ENCODE peak calls at places on chromosomes 4 and X, in four cellular contexts. One of them, this sample, is unnamed.

GRCh38 chrX:13545731-13546130 is 23.7 kb upstream of the EGFL6 start:
- DNase-seq in RWPE2: no peak
- DNase-seq in CD8-positive, alpha-beta memory T cell: no peak
- DNase-seq in aorta: no peak
- DNase-seq in this sample: no peak

GRCh38 chr4:113064244-113064643 is 14.8 kb downstream of the ANK2 start:
- DNase-seq in RWPE2: no peak
- DNase-seq in CD8-positive, alpha-beta memory T cell: no peak
- DNase-seq in aorta: no peak
- DNase-seq in this sample: peak; percentile 17

GRCh38 chrX:106341823-106342222 is 173.7 kb downstream of the PWWP3B start:
- DNase-seq in RWPE2: no peak
- DNase-seq in CD8-positive, alpha-beta memory T cell: no peak
- DNase-seq in aorta: no peak
- DNase-seq in this sample: no peak

GRCh38 chr4:159159611-159160010 is 56.7 kb downstream of the RAPGEF2 start:
- DNase-seq in RWPE2: no peak
- DNase-seq in CD8-positive, alpha-beta memory T cell: no peak
- DNase-seq in aorta: no peak
- DNase-seq in this sample: no peak

GRCh38 chr4:3193531-3194203 is 55.3 kb upstream of the MSANTD1 start:
- DNase-seq in RWPE2: no peak
- DNase-seq in CD8-positive, alpha-beta memory T cell: no peak
- DNase-seq in aorta: no peak
- DNase-seq in this sample: peak; percentile 14

GRCh38 chrX:47579537-47579936 is 2.7 kb upstream of the TIMP1 start:
- DNase-seq in RWPE2: no peak
- DNase-seq in CD8-positive, alpha-beta memory T cell: no peak
- DNase-seq in aorta: peak; percentile 72
- DNase-seq in this sample: no peak

GRCh38 chr4:8457646-8458045 is 17.1 kb downstream of the TRMT44 start:
- DNase-seq in RWPE2: no peak
- DNase-seq in CD8-positive, alpha-beta memory T cell: no peak
- DNase-seq in aorta: no peak
- DNase-seq in this sample: no peak

GRCh38 chr4:166460769-166461550 is 587.9 kb downstream of the TLL1 start:
- DNase-seq in RWPE2: no peak
- DNase-seq in CD8-positive, alpha-beta memory T cell: no peak
- DNase-seq in aorta: no peak
- DNase-seq in this sample: peak; percentile 12

GRCh38 chrX:13845721-13846378 is 29.0 kb upstream of the GPM6B start:
- DNase-seq in RWPE2: no peak
- DNase-seq in CD8-positive, alpha-beta memory T cell: no peak
- DNase-seq in aorta: no peak
- DNase-seq in this sample: no peak

GRCh38 chrX:37347420-37347819 is 1.7 kb upstream of the PRRG1 start:
- DNase-seq in RWPE2: no peak
- DNase-seq in CD8-positive, alpha-beta memory T cell: no peak
- DNase-seq in aorta: no peak
- DNase-seq in this sample: no peak
- H3K4me3 ChIP-seq in RWPE2: no peak overlapping the region
- H3K4me3 ChIP-seq in CD8-positive, alpha-beta memory T cell: no peak overlapping the region
- H3K4me3 ChIP-seq in aorta: no peak overlapping the region
- H3K4me3 ChIP-seq in this sample: no peak overlapping the region

DNA sequence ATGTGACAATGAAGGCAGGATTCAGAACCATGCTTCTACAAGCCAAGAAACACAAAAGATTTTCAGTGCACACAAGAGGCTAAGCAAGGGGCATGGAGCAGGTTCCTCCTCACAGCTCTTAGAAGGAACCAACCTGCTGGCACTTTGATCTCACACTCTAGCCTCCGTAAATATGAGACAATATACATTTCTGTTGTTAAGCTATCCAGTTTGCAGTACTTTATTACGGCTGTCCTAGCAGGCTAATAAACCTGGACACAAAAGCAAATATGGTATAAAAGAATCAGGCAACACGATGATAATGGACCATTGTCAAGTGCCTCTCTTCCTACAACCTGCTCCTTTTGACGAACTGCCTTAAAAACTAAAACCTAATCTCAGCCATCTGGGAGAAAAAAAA is 114.5 kb downstream of the ZAR1 start:
- DNase-seq in RWPE2: no peak
- DNase-seq in CD8-positive, alpha-beta memory T cell: no peak
- DNase-seq in aorta: no peak
- DNase-seq in this sample: no peak
- H3K36me3 ChIP-seq in RWPE2: peaks cover 41% of the 10 kb centered on the region
- H3K36me3 ChIP-seq in CD8-positive, alpha-beta memory T cell: no peaks in the 10 kb centered on the region
- H3K36me3 ChIP-seq in aorta: no peaks in the 10 kb centered on the region
- H3K36me3 ChIP-seq in this sample: no peaks in the 10 kb centered on the region

GRCh38 chr4:41362647-41363383 is 106.1 kb downstream of the UCHL1 start:
- DNase-seq in RWPE2: no peak
- DNase-seq in CD8-positive, alpha-beta memory T cell: no peak
- DNase-seq in aorta: no peak
- DNase-seq in this sample: no peak

GRCh38 chr4:41360214-41360910 is 103.6 kb downstream of the UCHL1 start:
- DNase-seq in RWPE2: peak; percentile 75
- DNase-seq in CD8-positive, alpha-beta memory T cell: no peak
- DNase-seq in aorta: peak; percentile 79
- DNase-seq in this sample: peak; percentile 85

GRCh38 chr4:41360911-41361830 is 104.4 kb downstream of the UCHL1 start:
- DNase-seq in RWPE2: no peak
- DNase-seq in CD8-positive, alpha-beta memory T cell: no peak
- DNase-seq in aorta: peak; percentile 66
- DNase-seq in this sample: peak; percentile 30

GRCh38 chr4:41363384-41363981 is 106.8 kb downstream of the UCHL1 start:
- DNase-seq in RWPE2: no peak
- DNase-seq in CD8-positive, alpha-beta memory T cell: no peak
- DNase-seq in aorta: peak; percentile 77
- DNase-seq in this sample: no peak

GRCh38 chr4:41361831-41362646 is 105.3 kb downstream of the UCHL1 start:
- DNase-seq in RWPE2: no peak
- DNase-seq in CD8-positive, alpha-beta memory T cell: no peak
- DNase-seq in aorta: no peak
- DNase-seq in this sample: no peak
- H3K4me3 ChIP-seq in RWPE2: peak overlapping the region; percentile 75
- H3K4me3 ChIP-seq in CD8-positive, alpha-beta memory T cell: no peak overlapping the region
- H3K4me3 ChIP-seq in aorta: peak overlapping the region; percentile 86
- H3K4me3 ChIP-seq in this sample: peak overlapping the region; percentile 69

GRCh38 chr4:122243785-122244184 is 91.7 kb downstream of the BLTP1 start:
- DNase-seq in RWPE2: no peak
- DNase-seq in CD8-positive, alpha-beta memory T cell: no peak
- DNase-seq in aorta: no peak
- DNase-seq in this sample: no peak

GRCh38 chr4:122246551-122246950 is 94.4 kb downstream of the BLTP1 start:
- DNase-seq in RWPE2: no peak
- DNase-seq in CD8-positive, alpha-beta memory T cell: no peak
- DNase-seq in aorta: no peak
- DNase-seq in this sample: no peak

GRCh38 chr4:122252584-122252983 is 100.5 kb downstream of the BLTP1 start:
- DNase-seq in RWPE2: no peak
- DNase-seq in CD8-positive, alpha-beta memory T cell: no peak
- DNase-seq in aorta: no peak
- DNase-seq in this sample: no peak

GRCh38 chr4:122249357-122249756 is 97.2 kb downstream of the BLTP1 start:
- DNase-seq in RWPE2: no peak
- DNase-seq in CD8-positive, alpha-beta memory T cell: no peak
- DNase-seq in aorta: no peak
- DNase-seq in this sample: no peak
- H3K36me3 ChIP-seq in RWPE2: peaks cover 69% of the 10 kb centered on the region
- H3K36me3 ChIP-seq in CD8-positive, alpha-beta memory T cell: peaks cover 43% of the 10 kb centered on the region
- H3K36me3 ChIP-seq in aorta: peaks cover 6% of the 10 kb centered on the region
- H3K36me3 ChIP-seq in this sample: peaks cover 75% of the 10 kb centered on the region

GRCh38 chr4:80264825-80265224 is 1.6 kb upstream of the FGF5 start:
- DNase-seq in RWPE2: no peak
- DNase-seq in CD8-positive, alpha-beta memory T cell: no peak
- DNase-seq in aorta: no peak
- DNase-seq in this sample: no peak

GRCh38 chr4:80261989-80262600 is 4.4 kb upstream of the FGF5 start:
- DNase-seq in RWPE2: no peak
- DNase-seq in CD8-positive, alpha-beta memory T cell: no peak
- DNase-seq in aorta: no peak
- DNase-seq in this sample: no peak

GRCh38 chr4:80264352-80264647 is 2.2 kb upstream of the FGF5 start:
- DNase-seq in RWPE2: no peak
- DNase-seq in CD8-positive, alpha-beta memory T cell: no peak
- DNase-seq in aorta: no peak
- DNase-seq in this sample: no peak

GRCh38 chr4:80265571-80266266 is 745 bp upstream of the FGF5 start:
- DNase-seq in RWPE2: no peak
- DNase-seq in CD8-positive, alpha-beta memory T cell: no peak
- DNase-seq in aorta: no peak
- DNase-seq in this sample: peak; percentile 54

GRCh38 chr4:80263541-80264351 is 2.7 kb upstream of the FGF5 start:
- DNase-seq in RWPE2: no peak
- DNase-seq in CD8-positive, alpha-beta memory T cell: no peak
- DNase-seq in aorta: no peak
- DNase-seq in this sample: peak; percentile 27
- H3K4me3 ChIP-seq in RWPE2: no peak overlapping the region
- H3K4me3 ChIP-seq in CD8-positive, alpha-beta memory T cell: no peak overlapping the region
- H3K4me3 ChIP-seq in aorta: no peak overlapping the region
- H3K4me3 ChIP-seq in this sample: no peak overlapping the region

This sample was measured in cardiac muscle cell.